ENCODE peak calls at places on chromosomes 3 and 15, in four cellular contexts. U, T, I and X are unnamed samples.

GRCh38 chr15:70643106-70643782 is 120.1 kb downstream of the UACA start:
- DNase-seq in T (no peak), I (no peak), U (no peak), X (no peak)

GRCh38 chr3:192275741-192276355 is 451.5 kb downstream of the FGF12 start:
- DNase-seq in U (no peak), T (no peak), I (no peak), X (peak; percentile 21)

GRCh38 chr15:68487087-68487843 is 55.3 kb upstream of the ITGA11 start:
- DNase-seq in I (no peak), U (peak; percentile 56), T (no peak), X (no peak)

GRCh38 chr3:145857956-145858355 is 303.0 kb downstream of the PLOD2 start:
- DNase-seq in U (peak; percentile 77), I (no peak), T (no peak), X (peak; percentile 17)

GRCh38 chr3:14402304-14402811 is at the start of gene SLC6A6:
- DNase-seq in T (peak; percentile 97), I (peak; percentile 82), U (peak; percentile 96), X (peak; percentile 96)

GRCh38 chr3:134640872-134641470 is 9.9 kb downstream of the KY start:
- DNase-seq in U (no peak), I (peak; percentile 38), T (no peak), X (peak; percentile 31)

GRCh38 chr3:11567516-11568467 is 75.9 kb downstream of the VGLL4 start:
- DNase-seq in U (peak; percentile 92), I (peak; percentile 85), T (no peak), X (peak; percentile 93)

GRCh38 chr15:50718700-50719125 is 32.1 kb upstream of the TRPM7 start:
- DNase-seq in I (no peak), T (no peak), U (no peak), X (no peak)

GRCh38 chr15:22870865-22871264 is 32.4 kb downstream of the NIPA2 start:
- DNase-seq in T (no peak), U (no peak), I (no peak), X (no peak)

GRCh38 chr3:86771741-86772512 is 219.0 kb downstream of the VGLL3 start:
- DNase-seq in T (no peak), U (no peak), I (no peak), X (no peak)

GRCh38 chr3:10848261-10848660 is 32.2 kb downstream of the SLC6A11 start:
- DNase-seq in U (peak; percentile 84), T (no peak), I (no peak), X (peak; percentile 15)

GRCh38 chr3:139355502-139355901 is 11.7 kb downstream of the MRPS22 start:
- DNase-seq in T (no peak), I (no peak), U (no peak), X (no peak)

GRCh38 chr3:113454057-113454456 is 12.8 kb upstream of the CFAP44 start:
- DNase-seq in U (no peak), T (no peak), I (no peak), X (no peak)

GRCh38 chr3:52387481-52387880 is 57.4 kb downstream of the SEMA3G start:
- DNase-seq in U (no peak), I (no peak), T (no peak), X (no peak)

GRCh38 chr3:69305011-69305410 is 80.9 kb downstream of the FRMD4B start:
- DNase-seq in I (peak; percentile 8), U (peak; percentile 91), T (no peak), X (no peak)

GRCh38 chr3:9301798-9302197 is 52.4 kb upstream of the SRGAP3 start:
- DNase-seq in U (peak; percentile 89), T (no peak), I (peak; percentile 73), X (peak; percentile 51)

GRCh38 chr3:38327335-38328009 is 19.1 kb upstream of the XYLB start:
- DNase-seq in I (peak; percentile 21), U (peak; percentile 93), T (no peak), X (peak; percentile 39)

GRCh38 chr15:34336947-34337556 is 529 bp downstream of the SLC12A6 start:
- DNase-seq in I (no peak), U (peak; percentile 9), T (no peak), X (no peak)

GRCh38 chr3:103499132-103499885 is 1064.5 kb downstream of the ZPLD1 start:
- DNase-seq in U (peak; percentile 5), I (no peak), T (no peak), X (no peak)

GRCh38 chr15:96428742-96429141 is 98.2 kb downstream of the NR2F2 start:
- DNase-seq in T (no peak), U (peak; percentile 70), I (peak; percentile 69), X (peak; percentile 85)

GRCh38 chr3:169383770-169384169 is 279.7 kb downstream of the MECOM start:
- DNase-seq in U (no peak), I (no peak), T (no peak), X (peak; percentile 40)

GRCh38 chr3:59563072-59563605 is 513.3 kb upstream of the CFAP20DC start:
- DNase-seq in T (no peak), I (no peak), U (no peak), X (peak; percentile 30)

GRCh38 chr15:31080618-31081017 is 20.9 kb downstream of the TRPM1 start:
- DNase-seq in T (peak; percentile 82), I (peak; percentile 68), U (no peak), X (peak; percentile 18)

GRCh38 chr3:31911643-31912042 is 69.4 kb downstream of the OSBPL10 start:
- DNase-seq in T (no peak), U (peak; percentile 92), I (peak; percentile 65), X (peak; percentile 82)

GRCh38 chr3:42717311-42717710 is 14.7 kb upstream of the HHATL start:
- DNase-seq in U (no peak), I (no peak), T (no peak), X (no peak)

GRCh38 chr3:194575484-194576210 is 57.6 kb downstream of the TMEM44 start:
- DNase-seq in U (no peak), T (no peak), I (no peak), X (peak; percentile 92)

GRCh38 chr3:107994181-107994580 is 96.7 kb downstream of the CD47 start:
- DNase-seq in I (no peak), T (no peak), U (peak; percentile 44), X (no peak)

GRCh38 chr15:85171736-85172135 is 190.1 kb downstream of the PDE8A start:
- DNase-seq in T (no peak), I (no peak), U (no peak), X (no peak)

GRCh38 chr15:85164841-85165466 is 183.3 kb downstream of the PDE8A start:
- DNase-seq in T (no peak), U (peak; percentile 13), I (no peak), X (no peak)

GRCh38 chr15:85172846-85173490 is 191.3 kb downstream of the PDE8A start:
- DNase-seq in T (no peak), U (peak; percentile 37), I (no peak), X (peak; percentile 49)

GRCh38 chr15:85167568-85167967 is 185.9 kb downstream of the PDE8A start:
- DNase-seq in U (no peak), I (no peak), T (no peak), X (no peak)

DNA sequence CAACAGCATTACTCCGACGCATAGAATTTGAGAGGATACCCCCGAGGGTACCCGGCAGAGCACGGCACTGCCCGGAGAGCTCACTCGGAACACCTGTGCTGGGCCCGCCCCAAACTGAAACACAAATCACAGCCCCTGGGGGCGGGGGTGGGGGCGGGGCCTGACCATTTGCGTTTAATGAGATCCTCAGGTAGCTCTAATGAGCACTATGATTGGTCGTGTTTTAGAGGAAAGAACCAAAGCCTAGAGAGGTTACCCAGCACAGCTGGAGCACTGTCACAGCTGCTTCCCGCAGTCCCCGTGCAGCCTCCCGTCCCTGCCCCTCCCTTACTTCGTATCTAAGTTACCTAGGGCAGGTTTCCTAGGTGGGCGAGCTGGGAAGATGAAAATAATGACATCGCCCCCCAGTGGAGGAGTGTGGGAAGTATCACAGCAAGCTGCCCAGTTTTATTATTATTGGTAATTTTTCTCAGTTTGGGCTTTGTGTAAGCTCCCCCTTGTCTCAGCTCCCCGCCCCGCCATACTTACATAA is 187.1 kb downstream of the PDE8A start:
- DNase-seq in I (peak; percentile 86), T (peak; percentile 34), U (peak; percentile 71), X (peak; percentile 51)
- TF ChIP-seq CTCF in I (peak; percentile 53), T (peak; percentile 55), U (peak; percentile 74), X (peak; percentile 51)

GRCh38 chr3:26264708-26265107 is 357.9 kb upstream of the LRRC3B start:
- DNase-seq in I (no peak), U (no peak), T (no peak), X (no peak)

GRCh38 chr3:26259166-26259565 is 363.4 kb upstream of the LRRC3B start:
- DNase-seq in U (no peak), T (no peak), I (no peak), X (no peak)

DNA sequence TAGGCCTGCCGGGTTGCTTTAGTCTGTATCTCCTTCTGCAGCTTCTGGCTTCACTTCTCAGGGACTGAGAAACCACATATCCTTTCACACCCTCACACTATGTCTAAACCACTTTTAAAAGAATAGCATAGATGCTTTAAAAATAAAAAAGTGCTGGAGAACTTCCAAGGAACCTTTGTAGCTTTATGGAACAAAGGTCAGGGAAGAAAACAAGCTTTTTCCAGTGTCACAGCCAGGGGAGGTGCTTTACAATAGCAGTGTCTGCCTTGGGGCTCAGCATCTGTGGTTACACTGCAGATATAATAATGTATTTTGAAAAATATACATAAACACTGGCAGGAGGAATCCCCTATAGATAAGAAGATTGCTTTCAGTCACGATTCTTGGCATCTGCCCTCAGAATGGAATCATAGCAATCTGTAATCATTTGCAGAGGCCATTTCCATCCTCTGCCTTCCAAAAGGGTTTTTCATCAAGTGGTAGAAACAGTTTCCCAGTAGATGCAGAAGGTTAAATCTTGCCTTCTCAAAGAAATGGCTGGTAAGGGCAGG is 362.4 kb upstream of the LRRC3B start:
- DNase-seq in T (no peak), I (no peak), U (no peak), X (no peak)
- TF ChIP-seq CTCF in T (no peak), I (no peak), U (no peak), X (no peak)

GRCh38 chr15:66685638-66686150 is 16.3 kb upstream of the SMAD6 start:
- DNase-seq in I (no peak), T (no peak), U (no peak), X (no peak)
- TF ChIP-seq CTCF in I (no peak), T (peak; percentile 28), U (peak; percentile 50), X (peak; percentile 38)

GRCh38 chr3:184584001-184584891 is 22.7 kb downstream of the EPHB3 start:
- DNase-seq in I (no peak), T (no peak), U (no peak), X (no peak)
- TF ChIP-seq CTCF in I (no peak), T (no peak), U (no peak), X (no peak)

GRCh38 chr15:101372149-101372577 is 77.1 kb upstream of the SNRPA1 start:
- DNase-seq in T (no peak), I (no peak), U (no peak), X (no peak)
- TF ChIP-seq CTCF in T (no peak), I (no peak), U (no peak), X (no peak)

GRCh38 chr3:114597012-114597411 is 303.2 kb downstream of the TIGIT start:
- DNase-seq in I (no peak), U (no peak), T (no peak), X (peak; percentile 8)
- TF ChIP-seq CTCF in I (no peak), U (no peak), T (no peak), X (no peak)

GRCh38 chr3:62207197-62207596 is 166.2 kb downstream of the FEZF2 start:
- DNase-seq in U (no peak), I (no peak), T (no peak), X (no peak)

GRCh38 chr3:62214850-62215249 is 158.5 kb downstream of the FEZF2 start:
- DNase-seq in I (no peak), T (no peak), U (no peak), X (peak; percentile 0)

GRCh38 chr3:62208385-62208784 is 165.0 kb downstream of the FEZF2 start:
- DNase-seq in U (no peak), T (no peak), I (no peak), X (no peak)

GRCh38 chr3:62210016-62210415 is 163.3 kb downstream of the FEZF2 start:
- DNase-seq in T (no peak), I (no peak), U (no peak), X (no peak)

GRCh38 chr3:62211675-62212429 is 161.5 kb downstream of the FEZF2 start:
- DNase-seq in I (peak; percentile 2), U (no peak), T (no peak), X (no peak)
- TF ChIP-seq CTCF in I (no peak), U (no peak), T (no peak), X (no peak)